ENCODE peak calls at places on chromosomes 5 and 9, in seven cellular contexts. Q, S, D, H, O, F and T are unnamed samples. For H3K9me3 and H3K4me1, the result is how much of the 10 kb centered on the place peaks cover.

GRCh38 chr5:103829585-103829984 is 267.0 kb upstream of the NUDT12 start:
- DNase-seq in F (no peak), D (no peak), S (no peak), Q (peak), H (no peak), O (no peak), T (no peak)

GRCh38 chr5:143235423-143235822 is 168.1 kb downstream of the NR3C1 start:
- DNase-seq in F (no peak), Q (no peak), O (no peak), H (peak), S (no peak), D (no peak), T (no peak)

GRCh38 chr5:31895199-31895598 is 256.3 kb downstream of the PDZD2 start:
- DNase-seq in Q (no peak), S (no peak), O (no peak), F (no peak), H (no peak), D (no peak), T (no peak)

GRCh38 chr5:10351882-10352395 is 1.6 kb upstream of the MARCHF6 start:
- DNase-seq in O (no peak), H (no peak), D (no peak), S (no peak), Q (no peak), F (no peak), T (no peak)

GRCh38 chr5:177545487-177546261 is 8.7 kb downstream of the FAM193B start:
- DNase-seq in O (no peak), Q (no peak), H (no peak), F (peak), S (no peak), D (peak), T (peak)

GRCh38 chr5:168842571-168843205 is 263.5 kb upstream of the PANK3 start:
- DNase-seq in H (no peak), F (no peak), S (no peak), Q (no peak), O (no peak), D (no peak), T (peak)

GRCh38 chr5:29017501-29017900 is 1979.1 kb upstream of the CDH9 start:
- DNase-seq in Q (peak), S (no peak), D (no peak), H (no peak), O (no peak), F (no peak), T (no peak)

GRCh38 chr5:172583931-172584511 is 57.0 kb upstream of the NEURL1B start:
- DNase-seq in D (peak), H (no peak), Q (no peak), S (peak), F (no peak), O (peak), T (no peak)

GRCh38 chr9:38437193-38437823 is 13.1 kb upstream of the IGFBPL1 start:
- DNase-seq in H (no peak), O (no peak), Q (no peak), D (no peak), F (peak), S (no peak), T (no peak)

GRCh38 chr5:102795546-102795945 is 40.4 kb downstream of the PAM start:
- DNase-seq in O (no peak), D (no peak), H (no peak), Q (no peak), F (no peak), S (no peak), T (no peak)

GRCh38 chr5:115375922-115376321 is 79.5 kb upstream of the CCDC112 start:
- DNase-seq in Q (peak), D (no peak), H (no peak), O (no peak), S (no peak), F (no peak), T (peak)

GRCh38 chr9:120842685-120843485 is at the start of gene PSMD5:
- DNase-seq in Q (peak), S (peak), O (peak), H (peak), F (peak), D (peak), T (peak)

GRCh38 chr5:59036274-59036961 is 453.5 kb downstream of the RAB3C start:
- DNase-seq in S (no peak), H (peak), Q (no peak), F (no peak), D (peak), O (no peak), T (peak)

GRCh38 chr5:44740655-44741054 is 68.1 kb upstream of the MRPS30 start:
- DNase-seq in H (no peak), Q (no peak), O (no peak), F (no peak), S (no peak), D (no peak), T (no peak)

GRCh38 chr5:178489281-178489976 is 100.8 kb downstream of the COL23A1 start:
- DNase-seq in S (no peak), F (no peak), D (no peak), H (no peak), Q (no peak), O (no peak), T (no peak)

GRCh38 chr9:79154806-79155205 is 417.0 kb upstream of the TLE4 start:
- DNase-seq in D (no peak), S (no peak), Q (no peak), H (no peak), O (no peak), F (no peak), T (no peak)

GRCh38 chr9:108687360-108687981 is 168.3 kb downstream of the ACTL7B start:
- DNase-seq in Q (no peak), F (no peak), O (no peak), S (no peak), D (no peak), H (no peak), T (peak)

GRCh38 chr5:2695200-2695891 is 56.1 kb downstream of the IRX2 start:
- DNase-seq in H (no peak), O (no peak), S (no peak), D (no peak), Q (no peak), F (peak), T (peak)

GRCh38 chr9:129275626-129276247 is 97.7 kb upstream of the IER5L start:
- DNase-seq in H (no peak), Q (no peak), S (peak), O (peak), D (peak), F (no peak), T (no peak)

GRCh38 chr9:130731355-130731754 is 37.8 kb downstream of the EXOSC2 start:
- DNase-seq in S (no peak), D (no peak), F (no peak), O (no peak), H (no peak), Q (no peak), T (no peak)

GRCh38 chr9:127557466-127557869 is 54.6 kb upstream of the STXBP1 start:
- DNase-seq in S (no peak), F (no peak), Q (peak), H (no peak), D (no peak), O (no peak), T (peak)

GRCh38 chr5:96870094-96871021 is 5.9 kb upstream of the ERAP2 start:
- DNase-seq in D (no peak), Q (no peak), H (no peak), S (no peak), F (no peak), O (no peak), T (no peak)

DNA sequence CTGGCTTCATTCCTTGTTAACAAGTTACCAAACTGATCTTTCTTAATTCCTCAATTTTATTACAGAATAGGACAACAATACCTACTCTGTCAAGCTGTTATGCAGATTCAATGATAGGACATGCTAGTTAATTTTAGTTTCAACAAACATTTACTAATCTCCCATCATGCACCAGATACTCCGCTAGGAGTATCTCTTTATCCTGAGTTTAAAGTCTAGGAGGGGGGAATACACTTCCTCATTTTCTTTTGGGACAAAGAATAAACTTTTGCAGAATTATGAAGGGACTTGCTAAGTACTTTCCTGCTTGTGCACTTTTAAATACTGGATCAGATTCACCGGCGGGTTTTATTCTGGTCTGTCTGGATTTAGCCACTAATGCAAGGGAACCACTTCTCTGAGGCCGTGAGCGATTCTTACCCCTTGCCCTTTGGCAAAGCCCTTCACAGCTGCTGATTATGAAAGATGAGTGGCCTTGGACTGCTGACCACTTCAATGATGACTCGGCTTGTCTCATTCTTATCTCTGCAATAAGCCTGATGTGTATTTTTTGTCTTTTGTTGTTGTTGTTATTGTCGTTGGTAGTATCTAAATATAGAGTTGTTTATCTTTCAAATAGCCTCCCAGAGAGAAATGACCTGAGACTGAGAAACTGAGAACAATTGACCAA is 73.9 kb downstream of the RMI1 start:
- DNase-seq in D (no peak), Q (no peak), S (no peak), F (no peak), H (no peak), O (no peak), T (no peak)
- H3K9me3 ChIP-seq in D (under half), Q (under half), S (under half), F (under half), H (under half), O (under half), T (under half)

GRCh38 chr5:38593959-38594358 is 37.5 kb upstream of the LIFR start:
- DNase-seq in H (no peak), D (no peak), O (no peak), Q (no peak), F (no peak), S (no peak), T (no peak)

GRCh38 chr5:38598296-38598993 is 42.0 kb upstream of the LIFR start:
- DNase-seq in O (no peak), F (no peak), Q (no peak), D (no peak), H (no peak), S (no peak), T (no peak)

GRCh38 chr5:38598994-38599611 is 42.7 kb upstream of the LIFR start:
- DNase-seq in S (no peak), D (no peak), H (peak), O (no peak), F (no peak), Q (no peak), T (no peak)

GRCh38 chr5:38595149-38595725 is 38.8 kb upstream of the LIFR start:
- DNase-seq in H (no peak), O (peak), S (no peak), D (no peak), Q (no peak), F (no peak), T (no peak)

DNA sequence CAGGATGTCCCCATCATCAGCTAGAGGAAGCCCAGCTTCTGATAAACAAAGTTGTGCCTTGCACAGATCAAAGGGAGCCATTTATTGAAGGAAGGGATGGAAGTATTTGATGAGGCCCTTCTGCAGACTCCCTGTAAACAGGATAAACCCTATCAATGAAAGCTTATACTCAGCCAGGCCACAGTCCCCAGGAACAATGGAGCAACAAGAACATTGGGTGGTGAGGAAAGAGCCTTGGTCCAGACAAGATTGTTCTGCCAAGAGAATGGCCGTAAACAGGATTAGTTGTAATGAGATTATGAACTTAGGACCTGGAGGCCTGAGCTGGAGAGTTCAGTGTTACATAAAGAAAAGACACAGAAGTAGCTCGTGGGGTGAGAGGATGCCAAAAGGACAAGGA is 40.6 kb upstream of the LIFR start:
- DNase-seq in S (no peak), H (no peak), D (no peak), O (no peak), F (no peak), Q (no peak), T (no peak)
- H3K4me1 ChIP-seq in S (under half), H (half or more), D (under half), O (under half), F (under half), Q (under half), T (under half)

DNA sequence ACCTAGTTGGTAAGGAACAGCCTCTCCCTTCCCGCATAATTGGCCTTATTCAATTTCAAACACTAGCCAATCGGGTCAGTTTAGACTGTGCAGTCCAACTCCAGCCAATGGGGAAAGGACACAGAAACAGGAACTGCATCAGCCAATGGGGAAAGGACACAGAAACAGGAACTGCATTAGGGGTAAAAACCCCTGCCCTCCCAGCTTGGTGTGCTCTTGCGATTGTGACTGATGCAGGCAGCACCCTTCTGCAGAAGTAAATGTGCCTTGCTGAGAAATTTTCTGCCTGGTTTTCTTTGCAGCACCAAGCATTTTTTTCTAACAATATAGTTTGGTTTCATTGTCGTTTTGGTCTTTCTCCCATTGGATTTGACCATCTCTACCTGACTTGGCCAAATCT is 8.6 kb upstream of the GLT6D1 start:
- DNase-seq in S (no peak), O (no peak), D (no peak), Q (no peak), F (no peak), H (no peak), T (no peak)
- H3K9me3 ChIP-seq in S (under half), O (under half), D (under half), Q (under half), F (half or more), H (under half), T (under half)

DNA sequence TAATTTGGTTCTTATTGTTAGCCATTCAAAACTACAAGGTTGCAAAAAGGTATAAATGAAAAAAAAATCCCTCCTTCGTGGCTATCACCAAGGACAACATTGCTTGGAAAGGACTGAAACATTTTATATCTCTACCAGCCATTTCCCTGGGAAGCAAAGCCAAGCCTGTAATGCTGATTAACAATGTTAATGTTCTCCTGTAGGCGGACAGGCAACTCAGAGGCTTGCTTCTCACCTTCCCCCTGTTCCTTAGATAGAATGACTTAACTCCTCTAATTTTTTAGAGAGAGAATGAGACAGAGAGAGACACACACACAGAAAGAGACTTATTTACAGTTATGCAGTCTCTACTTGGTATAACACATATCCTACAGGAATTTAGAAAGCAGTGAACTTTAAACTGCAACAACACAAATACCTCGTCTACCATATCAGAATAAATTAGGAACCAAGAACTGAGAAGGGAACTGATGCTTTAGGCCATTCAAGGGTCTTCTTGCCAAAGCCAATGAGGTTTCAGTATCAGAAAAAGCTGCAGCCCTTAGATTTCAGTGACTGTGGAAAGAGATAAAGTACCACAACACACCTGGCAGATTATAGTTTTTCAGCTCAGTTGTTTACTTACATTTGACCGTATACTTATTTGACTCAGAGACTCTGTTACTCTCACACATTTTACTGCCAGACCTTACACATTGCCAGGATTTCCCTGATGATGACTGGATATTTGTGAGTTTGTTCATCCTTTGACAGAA is 20.9 kb upstream of the MAN2A1 start:
- DNase-seq in F (no peak), S (no peak), H (no peak), O (no peak), Q (no peak), D (no peak), T (no peak)
- H3K4me1 ChIP-seq in F (under half), S (under half), H (under half), O (under half), Q (under half), D (under half), T (under half)

GRCh38 chr5:141382469-141383294 is at the start of gene PCDHGA7:
- DNase-seq in D (no peak), Q (no peak), F (no peak), S (no peak), H (no peak), O (no peak), T (no peak)

GRCh38 chr5:141388661-141389060 is 1.2 kb downstream of the PCDHGB4 start:
- DNase-seq in Q (no peak), S (no peak), F (no peak), H (no peak), D (no peak), O (no peak), T (no peak)

GRCh38 chr5:141384471-141385267 is 2.1 kb downstream of the PCDHGA7 start:
- DNase-seq in O (no peak), S (no peak), D (no peak), H (no peak), F (no peak), Q (no peak), T (no peak)

GRCh38 chr5:141383345-141383744 is 803 bp downstream of the PCDHGA7 start:
- DNase-seq in O (no peak), H (no peak), S (no peak), Q (no peak), D (no peak), F (no peak), T (no peak)
- H3K9me3 ChIP-seq in O (under half), H (under half), S (half or more), Q (under half), D (under half), F (half or more), T (under half)

GRCh38 chr5:56833325-56833724 is 18.0 kb downstream of the MAP3K1 start:
- DNase-seq in O (peak), D (no peak), Q (peak), F (no peak), S (no peak), H (no peak), T (no peak)

GRCh38 chr5:56827043-56827442 is 11.7 kb downstream of the MAP3K1 start:
- DNase-seq in D (no peak), S (no peak), O (peak), H (no peak), F (no peak), Q (no peak), T (no peak)

GRCh38 chr5:56827923-56828322 is 12.6 kb downstream of the MAP3K1 start:
- DNase-seq in O (no peak), S (no peak), D (no peak), H (no peak), F (no peak), Q (no peak), T (no peak)

GRCh38 chr5:56825222-56825824 is 10.0 kb downstream of the MAP3K1 start:
- DNase-seq in Q (peak), S (no peak), F (no peak), H (no peak), D (no peak), O (peak), T (no peak)

GRCh38 chr5:56829137-56829536 is 13.8 kb downstream of the MAP3K1 start:
- DNase-seq in Q (no peak), H (peak), D (no peak), S (no peak), F (no peak), O (peak), T (no peak)
- H3K4me1 ChIP-seq in Q (half or more), H (under half), D (under half), S (under half), F (half or more), O (half or more), T (under half)

GRCh38 chr5:141269195-141269594 is 24.0 kb downstream of the PCDHB15 start:
- DNase-seq in S (no peak), H (no peak), F (no peak), D (no peak), Q (no peak), O (no peak), T (no peak)
- H3K9me3 ChIP-seq in S (half or more), H (under half), F (half or more), D (under half), Q (under half), O (half or more), T (under half)